ENCODE peak calls at places on chromosomes 13 and 19, in four cellular contexts. X, L, K and R are unnamed samples. For H3K27me3, the result is how much of the 10 kb centered on the place peaks cover.

GRCh38 chr19:48878219-48879024 is 6.2 kb downstream of the PPP1R15A start:
- DNase-seq in L (no peak), X (peak), K (no peak), R (no peak)

GRCh38 chr19:6705931-6706632 is 14.4 kb downstream of the C3 start:
- DNase-seq in K (no peak), L (no peak), X (no peak), R (no peak)

GRCh38 chr13:43528992-43529391 is 257.8 kb downstream of the ENOX1 start:
- DNase-seq in L (peak), K (no peak), X (no peak), R (no peak)

GRCh38 chr13:54486421-54487166 is 1458.0 kb downstream of the OLFM4 start:
- DNase-seq in L (no peak), K (no peak), X (no peak), R (no peak)

GRCh38 chr19:495440-496332 is 600 bp upstream of the MADCAM1 start:
- DNase-seq in X (no peak), K (no peak), L (peak), R (peak)

GRCh38 chr19:2328401-2329161 is at the start of the genes LSM7 and SPPL2B:
- DNase-seq in L (peak), X (peak), K (peak), R (peak)

GRCh38 chr19:2083174-2083854 is 12.8 kb downstream of the MOB3A start:
- DNase-seq in X (no peak), L (no peak), K (no peak), R (no peak)

GRCh38 chr13:45196622-45197021 is 4.2 kb downstream of the KCTD4 start:
- DNase-seq in X (no peak), L (no peak), K (no peak), R (peak)

GRCh38 chr19:13275016-13275722 is 125.0 kb downstream of the IER2 start:
- DNase-seq in X (no peak), L (no peak), K (no peak), R (no peak)

GRCh38 chr13:92224052-92224821 is 825.8 kb downstream of the GPC5 start:
- DNase-seq in K (no peak), X (no peak), L (no peak), R (peak)

GRCh38 chr13:64371045-64371444 is 2859.1 kb downstream of the PCDH9 start:
- DNase-seq in K (no peak), X (no peak), L (no peak), R (no peak)

GRCh38 chr13:40781717-40782116 is 7.7 kb upstream of the SLC25A15 start:
- DNase-seq in K (no peak), X (peak), L (no peak), R (no peak)

GRCh38 chr13:105273665-105274222 is 1261.7 kb downstream of the EFNB2 start:
- DNase-seq in K (no peak), L (no peak), X (no peak), R (no peak)

GRCh38 chr19:31478241-31478640 is 129.0 kb upstream of the TSHZ3 start:
- DNase-seq in K (no peak), L (no peak), X (no peak), R (no peak)

GRCh38 chr19:27906081-27906480 is 1306.9 kb downstream of the UQCRFS1 start:
- DNase-seq in K (peak), L (no peak), X (no peak), R (no peak)

GRCh38 chr19:3623716-3624115 is 2.9 kb downstream of the CACTIN start:
- DNase-seq in L (no peak), K (no peak), X (no peak), R (no peak)

GRCh38 chr19:29610213-29610573 is 4.1 kb downstream of the POP4 start:
- DNase-seq in L (no peak), X (no peak), K (no peak), R (no peak)

GRCh38 chr19:16340092-16340491 is 15.5 kb downstream of the KLF2 start:
- DNase-seq in L (no peak), K (no peak), X (no peak), R (no peak)

GRCh38 chr13:50635504-50635903 is 208.0 kb downstream of the DLEU7 start:
- DNase-seq in X (peak), K (peak), L (peak), R (no peak)

GRCh38 chr13:28282451-28282850 is 144.1 kb downstream of the PAN3 start:
- DNase-seq in X (no peak), L (no peak), K (no peak), R (no peak)

GRCh38 chr13:48043789-48044503 is 6.4 kb downstream of the NUDT15 start:
- DNase-seq in K (no peak), L (no peak), X (no peak), R (peak)

GRCh38 chr13:91302070-91302469 is 45.4 kb upstream of the MIR17HG start:
- DNase-seq in X (no peak), L (no peak), K (no peak), R (no peak)

GRCh38 chr19:2170219-2170618 is 6.5 kb downstream of the DOT1L start:
- DNase-seq in K (no peak), L (no peak), X (no peak), R (no peak)

GRCh38 chr19:38616265-38616664 is 1.5 kb downstream of the MAP4K1 start:
- DNase-seq in K (no peak), X (no peak), L (no peak), R (no peak)

GRCh38 chr13:46479286-46479685 is 73.7 kb upstream of the LRCH1 start:
- DNase-seq in L (peak), K (no peak), X (no peak), R (no peak)

GRCh38 chr19:3576696-3577443 is 4.1 kb downstream of the HMG20B start:
- DNase-seq in L (peak), X (no peak), K (no peak), R (peak)

GRCh38 chr13:47932953-47933687 is 68.0 kb downstream of the SUCLA2 start:
- DNase-seq in K (no peak), X (no peak), L (peak), R (no peak)

GRCh38 chr13:67366533-67366932 is 136.4 kb upstream of the PCDH9 start:
- DNase-seq in K (no peak), L (no peak), X (no peak), R (no peak)

GRCh38 chr13:101639711-101640110 is 187.2 kb downstream of the ITGBL1 start:
- DNase-seq in K (no peak), L (no peak), X (no peak), R (no peak)
- H3K27ac ChIP-seq in K (no peak), L (no peak), X (no peak), R (no peak)

GRCh38 chr13:113832631-113833030 is 31.2 kb downstream of the GAS6 start:
- DNase-seq in L (no peak), K (no peak), X (no peak), R (no peak)
- H3K27me3 ChIP-seq in L (under half), K (under half), X (under half), R (under half)

GRCh38 chr13:51998723-51999471 is 12.4 kb downstream of the ATP7B start:
- DNase-seq in K (no peak), X (no peak), L (peak), R (no peak)

GRCh38 chr13:51999525-51999924 is 11.7 kb downstream of the ATP7B start:
- DNase-seq in X (peak), K (peak), L (no peak), R (peak)

GRCh38 chr13:51995677-51996551 is 15.3 kb downstream of the ATP7B start:
- DNase-seq in K (no peak), L (peak), X (no peak), R (no peak)

GRCh38 chr13:51997641-51998330 is 13.5 kb downstream of the ATP7B start:
- DNase-seq in K (no peak), X (no peak), L (peak), R (no peak)

DNA sequence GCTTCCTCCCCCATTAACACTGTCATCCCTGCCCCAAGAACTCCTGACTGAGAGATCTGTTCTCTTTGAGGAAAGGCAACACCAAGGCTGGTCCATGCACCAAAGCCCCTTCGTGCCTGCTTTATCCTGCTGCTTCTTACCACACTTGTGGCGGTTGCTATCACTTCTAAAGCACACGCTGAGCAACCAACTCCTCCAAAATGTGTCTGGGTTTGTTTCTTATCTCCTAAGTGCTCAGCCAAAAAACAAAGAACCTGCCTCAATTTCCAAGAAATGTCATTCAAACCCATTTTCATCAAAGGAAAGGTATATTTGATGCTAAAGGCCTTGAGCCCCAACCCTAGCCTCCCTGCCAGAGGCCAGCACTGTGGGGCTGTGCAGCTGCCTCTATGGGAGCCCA is 14.6 kb downstream of the ATP7B start:
- DNase-seq in K (no peak), X (no peak), L (no peak), R (no peak)
- H3K27ac ChIP-seq in K (no peak), X (no peak), L (no peak), R (no peak)

GRCh38 chr19:50309396-50310125 is 19.6 kb downstream of the KCNC3 start:
- DNase-seq in X (no peak), L (no peak), K (no peak), R (no peak)

GRCh38 chr19:50312967-50313811 is 16.0 kb downstream of the KCNC3 start:
- DNase-seq in L (no peak), K (no peak), X (no peak), R (no peak)

GRCh38 chr19:50313812-50314536 is 15.2 kb downstream of the KCNC3 start:
- DNase-seq in X (no peak), L (peak), K (no peak), R (peak)

GRCh38 chr19:50310759-50311465 is 18.3 kb downstream of the KCNC3 start:
- DNase-seq in X (no peak), K (no peak), L (no peak), R (no peak)

GRCh38 chr19:50311723-50312635 is 17.2 kb downstream of the KCNC3 start:
- DNase-seq in L (peak), K (no peak), X (no peak), R (peak)
- H3K27me3 ChIP-seq in L (under half), K (half or more), X (under half), R (under half)